ENCODE peak calls at places on chromosome 22, in five cellular contexts. B, R, X, P and Z are unnamed samples. For H3K27me3, the result is how much of the 10 kb centered on the place peaks cover.

GRCh38 chr22:48099671-48100070 is 1337.2 kb downstream of the TBC1D22A start:
- DNase-seq in P (no peak), B (no peak), X (no peak), R (no peak), Z (no peak)

GRCh38 chr22:28658448-28658847 is 21.2 kb downstream of the TTC28 start:
- DNase-seq in R (no peak), X (no peak), B (no peak), P (no peak), Z (no peak)

GRCh38 chr22:31836010-31836409 is 82.2 kb downstream of the DEPDC5 start:
- DNase-seq in B (no peak), R (no peak), X (no peak), P (no peak), Z (no peak)

GRCh38 chr22:39325392-39325932 is 6.0 kb upstream of the RPL3 start:
- DNase-seq in X (no peak), B (no peak), R (no peak), P (no peak), Z (no peak)

GRCh38 chr22:38733329-38734202 is 22.2 kb downstream of the SUN2 start:
- DNase-seq in R (peak), B (peak), P (no peak), X (peak), Z (peak)

GRCh38 chr22:30249049-30250038 is 2.8 kb upstream of the LIF start:
- DNase-seq in R (no peak), B (peak), P (no peak), X (peak), Z (no peak)

GRCh38 chr22:19806213-19807160 is 45.9 kb downstream of the TBX1 start:
- DNase-seq in R (no peak), P (no peak), B (no peak), X (peak), Z (peak)

GRCh38 chr22:46224771-46225290 is 25.3 kb downstream of the CDPF1 start:
- DNase-seq in P (no peak), X (no peak), R (no peak), B (no peak), Z (no peak)

DNA sequence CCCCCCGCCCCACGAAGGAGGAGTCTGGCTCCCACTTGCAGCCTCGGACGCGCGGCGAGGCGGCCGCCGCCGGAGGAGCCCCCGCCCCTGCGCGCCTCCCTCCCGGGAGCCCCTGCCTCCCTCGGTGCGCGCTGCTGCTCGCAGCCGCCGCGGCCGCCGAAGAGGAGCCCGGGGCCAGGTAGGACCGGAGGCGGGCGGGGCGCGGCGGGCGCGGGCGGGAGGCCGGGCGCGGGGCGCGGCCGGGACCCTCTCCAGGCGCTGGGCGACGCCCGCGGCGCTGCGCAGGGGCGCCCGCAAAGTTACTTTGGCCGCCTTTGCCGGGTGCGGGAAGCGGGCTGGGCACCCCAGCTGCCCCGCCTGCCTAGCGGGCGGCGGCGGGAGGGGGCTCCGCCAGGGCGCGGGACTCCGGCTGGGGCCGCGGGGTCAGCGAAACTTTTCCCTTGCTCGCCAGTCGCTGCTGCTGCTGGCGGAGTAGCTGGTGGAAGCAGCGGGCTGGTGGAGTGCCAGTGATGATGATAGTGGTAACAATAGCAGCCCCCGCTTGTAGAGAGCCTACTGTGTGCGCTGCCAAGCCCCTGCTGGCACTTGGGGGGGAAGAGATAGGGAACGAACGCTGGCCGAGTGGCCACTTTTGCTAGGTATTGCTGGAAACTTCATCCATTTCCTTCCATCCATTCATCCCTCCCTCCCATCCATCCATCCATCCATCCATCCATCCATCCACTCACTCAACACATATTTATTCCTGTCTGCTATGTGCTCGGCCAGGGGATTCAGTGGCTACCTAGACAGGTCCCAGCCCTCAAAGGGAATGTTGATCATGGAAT is at the start of gene MPPED1:
- DNase-seq in R (no peak), X (no peak), P (no peak), B (no peak), Z (peak)
- H3K27me3 ChIP-seq in R (half or more), X (under half), P (under half), B (under half), Z (under half)

GRCh38 chr22:32951081-32951806 is 106.9 kb downstream of the SYN3 start:
- DNase-seq in R (no peak), X (peak), B (no peak), P (no peak), Z (peak)
- TF ChIP-seq MXI1 in R (no peak), X (no peak), B (no peak), P (no peak), Z (no peak)

GRCh38 chr22:36734171-36735058 is 30.9 kb upstream of the CACNG2 start:
- DNase-seq in B (no peak), P (no peak), R (peak), X (no peak), Z (no peak)
- H3K27me3 ChIP-seq in B (under half), P (under half), R (under half), X (under half), Z (under half)

DNA sequence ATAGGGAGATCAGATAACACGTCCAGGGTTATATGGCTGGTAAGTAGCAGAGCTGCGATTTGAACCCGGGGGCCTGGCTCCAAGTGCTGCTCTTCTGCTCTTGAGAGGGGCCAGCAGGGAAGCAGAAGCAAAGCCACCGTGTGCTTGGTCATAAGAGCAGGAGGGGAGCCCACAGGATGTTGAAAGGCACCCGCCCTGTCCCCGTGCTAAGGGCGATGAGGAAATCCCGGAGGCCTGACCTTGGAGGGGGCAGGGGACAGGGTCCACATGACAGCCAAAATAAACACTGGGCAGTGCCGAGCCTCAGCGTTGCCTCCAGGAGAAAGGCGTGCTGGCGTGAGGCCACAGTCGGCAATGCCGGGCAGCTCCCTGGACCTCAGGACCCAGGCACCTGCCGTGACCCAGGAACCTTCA is 28.8 kb downstream of the TOM1 start:
- DNase-seq in P (no peak), X (no peak), R (no peak), B (peak), Z (no peak)
- TF ChIP-seq MXI1 in P (no peak), X (no peak), R (no peak), B (peak), Z (no peak)

GRCh38 chr22:49234459-49234858 is 593.2 kb downstream of the BRD1 start:
- DNase-seq in P (no peak), B (no peak), X (no peak), R (no peak), Z (no peak)
- H3K27me3 ChIP-seq in P (under half), B (under half), X (under half), R (under half), Z (under half)

GRCh38 chr22:36406139-36406538 is 18.4 kb upstream of the MYH9 start:
- DNase-seq in P (no peak), R (no peak), X (no peak), B (no peak), Z (no peak)
- TF ChIP-seq MXI1 in P (no peak), R (no peak), X (no peak), B (no peak), Z (no peak)